ENCODE peak calls at places on chromosomes 12 and 14, in four cellular contexts. Y is HCT116, M is SK-N-SH, D is GM12878. U is an unnamed sample. For H3K4me1, the result is how much of the 10 kb centered on the place peaks cover.

GRCh38 chr12:6377667-6377994 is 2.3 kb upstream of the SCNN1A start:
- DNase-seq in Y (no peak), M (no peak), D (no peak), U (no peak)

GRCh38 chr12:51349026-51349425 is 2.5 kb upstream of the CELA1 start:
- DNase-seq in Y (no peak), M (no peak), D (no peak), U (no peak)

GRCh38 chr12:27554421-27555186 is 30.6 kb downstream of the PPFIBP1 start:
- DNase-seq in Y (no peak), M (no peak), D (no peak), U (no peak)

GRCh38 chr12:3885179-3886094 is 12.2 kb upstream of the PARP11 start:
- DNase-seq in Y (peak), M (peak), D (no peak), U (peak)

GRCh38 chr14:85054178-85054577 is 475.8 kb upstream of the FLRT2 start:
- DNase-seq in Y (no peak), M (no peak), D (no peak), U (no peak)

GRCh38 chr14:56754966-56755365 is 55.3 kb downstream of the OTX2 start:
- DNase-seq in Y (no peak), M (no peak), D (no peak), U (no peak)

GRCh38 chr14:60905930-60906329 is 74.9 kb downstream of the TRMT5 start:
- DNase-seq in Y (no peak), M (no peak), D (no peak), U (no peak)

GRCh38 chr12:66144796-66145754 is 14.5 kb upstream of the LLPH start:
- DNase-seq in Y (peak), M (peak), D (no peak), U (peak)

GRCh38 chr14:51546603-51547258 is 105.0 kb upstream of the FRMD6 start:
- DNase-seq in Y (no peak), M (no peak), D (no peak), U (no peak)

GRCh38 chr14:77543637-77544334 is 45.2 kb upstream of the ISM2 start:
- DNase-seq in Y (no peak), M (no peak), D (no peak), U (no peak)

GRCh38 chr12:126219139-126219538 is 1153.9 kb downstream of the AACS start:
- DNase-seq in Y (no peak), M (no peak), D (no peak), U (no peak)

GRCh38 chr12:52147367-52147972 is 44.3 kb downstream of the KRT80 start:
- DNase-seq in Y (peak), M (peak), D (no peak), U (no peak)

GRCh38 chr12:117587646-117588287 is 226.3 kb upstream of the NOS1 start:
- DNase-seq in Y (peak), M (peak), D (no peak), U (no peak)

GRCh38 chr14:104795781-104796681 is 483 bp upstream of the AKT1 start:
- DNase-seq in Y (no peak), M (peak), D (no peak), U (no peak)

GRCh38 chr12:34304001-34304400 is 281.7 kb downstream of the ALG10 start:
- DNase-seq in Y (no peak), M (no peak), D (no peak), U (no peak)

GRCh38 chr12:2075558-2076195 is 22.9 kb downstream of the CACNA1C start:
- DNase-seq in Y (no peak), M (no peak), D (no peak), U (no peak)

GRCh38 chr12:54371328-54372112 is 7.2 kb upstream of the GPR84 start:
- DNase-seq in Y (no peak), M (peak), D (no peak), U (no peak)

GRCh38 chr12:54368016-54368708 is 3.9 kb upstream of the GPR84 start:
- DNase-seq in Y (no peak), M (no peak), D (no peak), U (no peak)

GRCh38 chr12:54369597-54370217 is 5.4 kb upstream of the GPR84 start:
- DNase-seq in Y (no peak), M (no peak), D (no peak), U (no peak)

GRCh38 chr12:54370218-54370730 is 6.0 kb upstream of the GPR84 start:
- DNase-seq in Y (no peak), M (peak), D (no peak), U (peak)

DNA sequence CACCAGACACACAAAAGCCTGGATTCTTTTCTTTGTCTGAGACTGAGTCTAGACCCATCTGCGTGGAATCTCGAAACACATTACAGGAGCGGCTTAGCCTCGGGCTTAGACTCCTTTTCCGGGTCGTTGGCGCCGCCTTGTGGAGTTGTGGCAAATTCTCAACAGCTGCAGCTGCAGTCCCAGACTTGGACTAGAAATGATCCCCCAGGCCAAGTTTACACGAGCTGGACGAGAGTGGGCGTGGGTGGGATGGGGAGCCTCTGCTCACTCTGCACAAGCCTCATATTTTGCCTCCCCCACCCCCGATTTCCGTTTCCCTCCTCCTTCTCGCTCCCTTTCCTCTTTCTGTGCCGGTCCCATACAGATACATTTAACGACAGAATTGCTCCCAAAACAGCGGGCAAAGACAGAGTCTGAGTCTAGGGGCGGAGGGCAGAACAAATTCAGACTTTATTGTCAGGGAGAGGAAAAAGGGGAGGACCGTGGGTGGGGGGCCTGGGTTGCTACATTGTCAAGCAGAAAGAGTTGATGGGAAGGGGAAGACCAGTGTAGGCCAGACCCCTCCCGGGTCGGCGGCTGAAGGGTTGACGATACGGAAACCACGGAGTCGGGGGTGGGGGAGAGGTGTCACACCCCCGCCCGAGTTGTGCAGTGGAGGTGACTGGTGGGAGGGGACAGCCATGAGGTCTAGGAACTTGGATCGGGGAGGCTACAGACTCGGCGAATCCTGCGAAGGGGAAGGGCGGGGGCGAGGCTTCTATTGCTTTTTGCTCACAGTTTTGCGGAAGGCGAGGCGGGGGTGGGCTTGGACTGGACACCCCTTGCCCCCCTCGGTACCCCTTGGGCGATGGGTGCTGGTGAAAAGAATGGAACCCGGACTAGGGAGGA is 4.7 kb upstream of the GPR84 start:
- DNase-seq in Y (peak), M (peak), D (no peak), U (no peak)
- H3K4me3 ChIP-seq in Y (no peak), M (no peak), D (no peak), U (no peak)

DNA sequence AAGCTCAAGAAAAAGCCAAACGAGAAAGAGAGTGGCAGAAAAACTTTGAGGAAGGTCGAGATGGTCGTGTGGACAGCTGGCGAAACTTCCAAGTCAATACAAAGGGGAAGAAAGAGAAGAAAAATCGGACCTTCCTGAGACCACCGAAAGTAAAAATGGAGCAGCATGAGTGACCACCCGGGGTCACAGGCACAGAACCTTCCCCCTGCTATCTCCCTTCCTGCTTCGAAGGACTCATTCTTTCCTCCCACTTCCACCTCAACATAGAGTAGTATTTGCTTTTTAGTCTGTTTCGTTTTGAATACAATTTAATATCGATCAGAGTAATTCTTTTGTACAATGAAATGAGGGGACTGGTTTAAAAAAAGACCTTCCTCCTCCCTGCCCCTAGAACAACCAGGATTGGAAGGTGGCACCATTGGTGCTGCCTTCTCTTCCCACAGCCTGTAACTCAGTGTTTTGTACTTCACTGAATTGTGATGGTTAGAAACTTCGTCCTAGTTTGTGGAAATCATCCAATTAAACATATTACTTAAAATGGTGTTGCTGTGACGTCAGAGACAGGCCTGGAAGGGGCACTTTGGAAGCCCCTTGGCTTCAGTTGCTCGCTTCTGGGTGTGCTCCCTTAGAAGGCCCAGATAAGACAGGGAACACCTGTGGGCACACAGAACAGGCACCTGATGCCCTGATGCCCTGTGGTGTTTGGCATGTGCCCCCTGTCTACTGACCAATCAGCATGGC is 26.1 kb upstream of the NFKBIA start:
- DNase-seq in Y (no peak), M (no peak), D (no peak), U (no peak)
- TF ChIP-seq YY1 in Y (no peak), M (no peak), D (no peak), U (no peak)

GRCh38 chr14:68753696-68754095 is 39.2 kb downstream of the ZFP36L1 start:
- DNase-seq in Y (no peak), M (no peak), D (no peak), U (no peak)
- H3K4me1 ChIP-seq in Y (under half), M (under half), D (under half), U (under half)

DNA sequence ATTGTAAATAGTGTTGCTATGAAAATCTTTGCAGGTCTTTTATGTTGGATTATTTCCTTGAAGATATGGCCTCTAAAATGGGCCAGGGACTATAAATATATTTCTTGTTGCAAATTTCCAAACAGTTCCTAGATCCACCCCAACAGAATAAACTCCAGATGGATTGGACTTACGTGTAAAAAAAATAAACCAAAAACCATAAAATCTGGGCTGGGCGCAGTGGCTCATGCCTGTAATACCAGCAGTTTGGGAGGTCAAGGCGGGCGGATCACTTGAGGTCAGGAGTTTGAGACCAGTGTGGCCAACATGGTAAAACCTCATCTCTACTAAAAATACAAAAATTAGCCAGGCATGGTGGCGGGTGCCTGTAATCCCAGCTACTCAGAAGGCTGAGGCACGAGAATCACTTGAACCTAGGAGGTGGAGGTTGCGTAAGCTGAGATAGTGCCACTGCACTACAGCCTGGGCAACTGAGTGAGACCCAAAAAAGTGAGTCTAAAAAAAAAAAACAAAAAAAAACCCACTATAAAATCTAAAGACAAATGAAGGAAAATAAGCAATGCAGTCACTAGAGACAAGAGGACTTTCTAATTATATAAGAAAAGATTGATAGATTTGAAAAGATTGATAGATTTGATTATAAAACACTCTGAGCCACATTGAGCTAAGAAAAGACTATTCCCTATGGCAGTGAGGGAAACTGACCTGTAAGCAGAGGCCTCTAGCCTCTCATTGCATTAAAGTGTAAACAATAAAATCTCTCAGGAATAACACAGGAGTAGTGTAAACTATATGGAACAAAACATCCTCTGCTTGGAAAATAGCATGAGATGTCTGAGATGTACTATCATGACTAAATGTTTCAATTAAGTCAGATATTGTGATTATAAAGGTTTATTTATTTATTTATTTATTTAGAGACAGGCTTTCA is 25.6 kb downstream of the NFKBIA start:
- DNase-seq in Y (no peak), M (no peak), D (no peak), U (no peak)
- H3K4me3 ChIP-seq in Y (no peak), M (no peak), D (no peak), U (no peak)

DNA sequence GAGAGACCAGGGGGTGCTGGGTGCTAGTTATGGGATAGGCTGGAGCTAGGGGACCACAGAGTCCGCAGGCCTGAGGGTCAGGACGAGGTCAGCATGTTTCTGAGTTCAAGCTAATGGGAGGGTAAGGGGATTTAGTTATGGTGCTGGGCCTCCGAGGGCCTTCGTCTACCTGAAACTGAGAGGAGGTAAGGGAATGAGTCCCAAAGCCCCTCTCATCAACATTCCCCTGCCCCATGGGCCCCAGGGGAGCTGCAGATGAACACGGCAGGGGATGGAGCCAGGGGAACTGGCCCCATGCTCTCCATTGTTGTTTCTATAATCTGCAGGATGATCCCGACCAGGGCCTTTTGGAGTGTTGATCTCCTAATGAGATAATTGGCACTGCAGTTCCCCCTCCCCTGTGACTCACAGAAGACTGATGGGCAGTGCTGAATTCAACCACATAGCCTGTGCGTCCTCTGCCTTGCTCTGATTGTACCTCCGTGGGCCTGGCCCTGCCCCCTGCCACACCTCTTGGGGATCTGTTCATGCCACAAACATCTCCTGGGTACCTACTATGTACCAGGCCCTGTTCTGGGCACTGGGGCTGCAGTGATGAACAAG is 21.4 kb downstream of the FAIM2 start:
- DNase-seq in Y (no peak), M (peak), D (no peak), U (peak)
- TF ChIP-seq YY1 in Y (no peak), M (no peak), D (no peak), U (no peak)

GRCh38 chr12:105222726-105223357 is 13.1 kb downstream of the APPL2 start:
- DNase-seq in Y (no peak), M (no peak), D (no peak), U (no peak)
- H3K4me1 ChIP-seq in Y (under half), M (under half), D (under half), U (under half)

GRCh38 chr14:89165189-89165809 is 251.7 kb downstream of the FOXN3 start:
- DNase-seq in Y (no peak), M (no peak), D (peak), U (no peak)

GRCh38 chr14:89165810-89166209 is 251.2 kb downstream of the FOXN3 start:
- DNase-seq in Y (no peak), M (no peak), D (peak), U (no peak)

GRCh38 chr14:89163237-89163636 is 253.8 kb downstream of the FOXN3 start:
- DNase-seq in Y (no peak), M (no peak), D (no peak), U (no peak)

GRCh38 chr14:89162586-89162985 is 254.4 kb downstream of the FOXN3 start:
- DNase-seq in Y (no peak), M (no peak), D (no peak), U (no peak)

DNA sequence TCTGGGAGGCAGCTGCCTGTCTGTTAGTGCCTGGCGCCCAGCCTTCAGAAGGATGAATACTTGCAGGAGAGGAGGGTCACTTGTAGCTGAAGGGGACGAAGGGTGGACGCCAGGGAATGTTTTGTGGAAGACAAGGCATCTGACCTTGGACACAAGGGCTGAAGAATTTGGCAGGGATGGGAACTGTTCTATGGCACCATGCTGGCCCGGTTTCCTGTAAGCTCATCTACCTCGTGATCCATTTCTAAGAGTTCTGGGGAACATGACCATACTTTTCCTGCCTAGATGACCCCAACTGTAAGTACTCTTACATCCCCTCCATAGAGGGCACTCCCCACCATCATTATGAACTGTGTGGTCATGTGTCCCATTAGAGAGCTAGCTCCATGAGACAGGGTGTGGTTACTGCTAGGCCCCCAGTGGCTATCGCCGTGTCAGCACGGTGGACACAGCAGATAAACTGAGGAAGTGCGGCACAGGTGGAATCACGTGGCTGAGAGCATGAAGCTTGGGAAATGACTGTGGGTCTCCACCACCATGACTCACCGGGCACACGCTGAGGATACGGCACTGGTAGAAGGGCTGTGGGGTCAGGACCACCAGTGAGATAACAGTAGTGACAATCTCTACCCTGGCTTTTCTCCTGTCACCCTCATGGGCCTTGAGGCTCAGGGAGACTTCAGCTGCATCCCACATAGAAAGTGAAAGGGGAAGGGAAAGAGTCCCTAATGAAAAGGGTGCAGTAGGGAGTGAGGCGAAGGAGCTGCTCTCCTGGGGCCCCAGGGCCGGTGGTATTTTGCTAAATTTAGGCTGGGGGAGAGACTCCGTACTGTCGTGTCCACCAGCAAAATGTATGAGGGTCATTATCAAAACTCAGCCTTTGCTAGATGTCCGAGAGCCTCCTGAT is 252.6 kb downstream of the FOXN3 start:
- DNase-seq in Y (no peak), M (no peak), D (peak), U (no peak)
- H3K4me3 ChIP-seq in Y (no peak), M (no peak), D (peak), U (no peak)